ENCODE peak calls at places on chromosomes 4 and X, in seven cellular contexts. S, R, Q, Y, X, L and E are unnamed samples.

GRCh38 chr4:112127736-112128322 is 17.4 kb upstream of the FAM241A start:
- DNase-seq in S (no peak), R (no peak), Q (no peak), Y (peak), X (peak), L (no peak), E (no peak)

GRCh38 chr4:8676676-8677075 is 84.1 kb downstream of the CPZ start:
- DNase-seq in S (no peak), R (no peak), Q (no peak), Y (no peak), X (no peak), L (no peak), E (no peak)

GRCh38 chr4:68864438-68865177 is 48.8 kb downstream of the UGT2B10 start:
- DNase-seq in S (no peak), R (no peak), Q (no peak), Y (no peak), X (no peak), L (no peak), E (no peak)

GRCh38 chr4:139918994-139919393 is 235.0 kb downstream of the MAML3 start:
- DNase-seq in S (no peak), R (no peak), Q (no peak), Y (no peak), X (no peak), L (no peak), E (no peak)

GRCh38 chr4:39710098-39710896 is 12.4 kb downstream of the UBE2K start:
- DNase-seq in S (no peak), R (no peak), Q (no peak), Y (no peak), X (no peak), L (no peak), E (no peak)

GRCh38 chr4:145828802-145829485 is 109.7 kb downstream of the ZNF827 start:
- DNase-seq in S (no peak), R (no peak), Q (no peak), Y (no peak), X (no peak), L (no peak), E (no peak)

GRCh38 chrX:109936114-109936513 is 66.8 kb upstream of the TMEM164 start:
- DNase-seq in S (no peak), R (no peak), Q (no peak), Y (no peak), X (peak), L (no peak), E (no peak)

GRCh38 chr4:73257995-73258667 is 467 bp downstream of the ANKRD17 start:
- DNase-seq in S (peak), R (peak), Q (no peak), Y (peak), X (peak), L (no peak), E (no peak)

GRCh38 chrX:6210230-6210629 is 18.4 kb downstream of the NLGN4X start:
- DNase-seq in S (no peak), R (no peak), Q (no peak), Y (no peak), X (no peak), L (no peak), E (no peak)

GRCh38 chrX:28884823-28885222 is 297.6 kb downstream of the IL1RAPL1 start:
- DNase-seq in S (no peak), R (no peak), Q (no peak), Y (no peak), X (no peak), L (no peak), E (no peak)

GRCh38 chrX:148609766-148610698 is 109.6 kb downstream of the AFF2 start:
- DNase-seq in S (no peak), R (no peak), Q (no peak), Y (peak), X (no peak), L (no peak), E (no peak)

GRCh38 chr4:121376097-121376496 is 4.7 kb downstream of the QRFPR start:
- DNase-seq in S (no peak), R (no peak), Q (no peak), Y (no peak), X (no peak), L (no peak), E (no peak)

GRCh38 chr4:3657917-3658913 is 108.0 kb upstream of the ADRA2C start:
- DNase-seq in S (no peak), R (no peak), Q (peak), Y (no peak), X (peak), L (no peak), E (no peak)

GRCh38 chr4:168496834-168497233 is at the start of gene PALLD:
- DNase-seq in S (no peak), R (no peak), Q (peak), Y (no peak), X (no peak), L (no peak), E (no peak)